ENCODE peak calls at places on chromosome 18, in seven cellular contexts. One of them, this sample, is unnamed.

GRCh38 chr18:34153711-34154110 is 71.0 kb downstream of the NOL4 start:
- DNase-seq in astrocyte of the cerebellum: peak
- DNase-seq in activated T-helper 1 cell treated with anti-CD3 and anti-CD28 coated beads, Interleukin-2, amount 50 U/mL, for 16 hours: no peak
- DNase-seq in non-pigmented ciliary epithelial cell: no peak
- DNase-seq in kidney glomerular epithelial cell: peak
- DNase-seq in EL: peak
- DNase-seq in activated T-cell treated with anti-CD3 and anti-CD28 coated beads, Interleukin-2, amount 50 U/mL, for 1 hour: no peak
- DNase-seq in this sample: peak

GRCh38 chr18:37584952-37585695 is 19.5 kb upstream of the CELF4 start:
- DNase-seq in astrocyte of the cerebellum: no peak
- DNase-seq in activated T-helper 1 cell treated with anti-CD3 and anti-CD28 coated beads, Interleukin-2, amount 50 U/mL, for 16 hours: no peak
- DNase-seq in non-pigmented ciliary epithelial cell: no peak
- DNase-seq in kidney glomerular epithelial cell: no peak
- DNase-seq in EL: no peak
- DNase-seq in activated T-cell treated with anti-CD3 and anti-CD28 coated beads, Interleukin-2, amount 50 U/mL, for 1 hour: no peak
- DNase-seq in this sample: no peak

GRCh38 chr18:23994361-23994902 is 20.1 kb upstream of the TTC39C start:
- DNase-seq in astrocyte of the cerebellum: peak
- DNase-seq in activated T-helper 1 cell treated with anti-CD3 and anti-CD28 coated beads, Interleukin-2, amount 50 U/mL, for 16 hours: no peak
- DNase-seq in non-pigmented ciliary epithelial cell: peak
- DNase-seq in kidney glomerular epithelial cell: peak
- DNase-seq in EL: peak
- DNase-seq in activated T-cell treated with anti-CD3 and anti-CD28 coated beads, Interleukin-2, amount 50 U/mL, for 1 hour: peak
- DNase-seq in this sample: peak

GRCh38 chr18:22307528-22307927 is 110.2 kb downstream of the CTAGE1 start:
- DNase-seq in astrocyte of the cerebellum: no peak
- DNase-seq in activated T-helper 1 cell treated with anti-CD3 and anti-CD28 coated beads, Interleukin-2, amount 50 U/mL, for 16 hours: no peak
- DNase-seq in non-pigmented ciliary epithelial cell: no peak
- DNase-seq in kidney glomerular epithelial cell: no peak
- DNase-seq in EL: no peak
- DNase-seq in activated T-cell treated with anti-CD3 and anti-CD28 coated beads, Interleukin-2, amount 50 U/mL, for 1 hour: no peak
- DNase-seq in this sample: no peak

GRCh38 chr18:8990276-8991031 is 112.0 kb upstream of the NDUFV2 start:
- DNase-seq in astrocyte of the cerebellum: no peak
- DNase-seq in activated T-helper 1 cell treated with anti-CD3 and anti-CD28 coated beads, Interleukin-2, amount 50 U/mL, for 16 hours: no peak
- DNase-seq in non-pigmented ciliary epithelial cell: no peak
- DNase-seq in kidney glomerular epithelial cell: no peak
- DNase-seq in EL: peak
- DNase-seq in activated T-cell treated with anti-CD3 and anti-CD28 coated beads, Interleukin-2, amount 50 U/mL, for 1 hour: no peak
- DNase-seq in this sample: peak

GRCh38 chr18:62460851-62461300 is 61.9 kb upstream of the ZCCHC2 start:
- DNase-seq in astrocyte of the cerebellum: no peak
- DNase-seq in activated T-helper 1 cell treated with anti-CD3 and anti-CD28 coated beads, Interleukin-2, amount 50 U/mL, for 16 hours: no peak
- DNase-seq in non-pigmented ciliary epithelial cell: no peak
- DNase-seq in kidney glomerular epithelial cell: no peak
- DNase-seq in EL: peak
- DNase-seq in activated T-cell treated with anti-CD3 and anti-CD28 coated beads, Interleukin-2, amount 50 U/mL, for 1 hour: no peak
- DNase-seq in this sample: peak

GRCh38 chr18:40760251-40760650 is 1194.8 kb upstream of the PIK3C3 start:
- DNase-seq in astrocyte of the cerebellum: no peak
- DNase-seq in activated T-helper 1 cell treated with anti-CD3 and anti-CD28 coated beads, Interleukin-2, amount 50 U/mL, for 16 hours: no peak
- DNase-seq in non-pigmented ciliary epithelial cell: no peak
- DNase-seq in kidney glomerular epithelial cell: no peak
- DNase-seq in EL: no peak
- DNase-seq in activated T-cell treated with anti-CD3 and anti-CD28 coated beads, Interleukin-2, amount 50 U/mL, for 1 hour: no peak
- DNase-seq in this sample: no peak

GRCh38 chr18:47513036-47513435 is 261.6 kb upstream of the SKOR2 start:
- DNase-seq in astrocyte of the cerebellum: no peak
- DNase-seq in activated T-helper 1 cell treated with anti-CD3 and anti-CD28 coated beads, Interleukin-2, amount 50 U/mL, for 16 hours: no peak
- DNase-seq in non-pigmented ciliary epithelial cell: no peak
- DNase-seq in kidney glomerular epithelial cell: no peak
- DNase-seq in EL: no peak
- DNase-seq in activated T-cell treated with anti-CD3 and anti-CD28 coated beads, Interleukin-2, amount 50 U/mL, for 1 hour: no peak
- DNase-seq in this sample: no peak

GRCh38 chr18:71336811-71337210 is 1048.0 kb downstream of the SOCS6 start:
- DNase-seq in astrocyte of the cerebellum: no peak
- DNase-seq in activated T-helper 1 cell treated with anti-CD3 and anti-CD28 coated beads, Interleukin-2, amount 50 U/mL, for 16 hours: no peak
- DNase-seq in non-pigmented ciliary epithelial cell: no peak
- DNase-seq in kidney glomerular epithelial cell: no peak
- DNase-seq in EL: no peak
- DNase-seq in activated T-cell treated with anti-CD3 and anti-CD28 coated beads, Interleukin-2, amount 50 U/mL, for 1 hour: no peak
- DNase-seq in this sample: no peak

GRCh38 chr18:47075098-47075883 is 39.9 kb upstream of the ELOA2 start:
- DNase-seq in astrocyte of the cerebellum: no peak
- DNase-seq in activated T-helper 1 cell treated with anti-CD3 and anti-CD28 coated beads, Interleukin-2, amount 50 U/mL, for 16 hours: no peak
- DNase-seq in non-pigmented ciliary epithelial cell: no peak
- DNase-seq in kidney glomerular epithelial cell: no peak
- DNase-seq in EL: peak
- DNase-seq in activated T-cell treated with anti-CD3 and anti-CD28 coated beads, Interleukin-2, amount 50 U/mL, for 1 hour: no peak
- DNase-seq in this sample: peak

GRCh38 chr18:55522011-55522410 is 66.0 kb downstream of the TCF4 start:
- DNase-seq in astrocyte of the cerebellum: no peak
- DNase-seq in activated T-helper 1 cell treated with anti-CD3 and anti-CD28 coated beads, Interleukin-2, amount 50 U/mL, for 16 hours: no peak
- DNase-seq in non-pigmented ciliary epithelial cell: no peak
- DNase-seq in kidney glomerular epithelial cell: no peak
- DNase-seq in EL: no peak
- DNase-seq in activated T-cell treated with anti-CD3 and anti-CD28 coated beads, Interleukin-2, amount 50 U/mL, for 1 hour: no peak
- DNase-seq in this sample: peak